ENCODE peak calls at places on chromosomes 12 and 14, in seven cellular contexts. O is H1, V is GM12878, R is HCT116, A is K562, P is SK-N-SH, B is HepG2. D is an unnamed sample.
A peak's percentile ranks its signal among the peaks of the same experiment; 100 is the strongest.

GRCh38 chr12:32265461-32265860 is 133.9 kb upstream of the FGD4 start:
- DNase-seq in O (no peak), V (no peak), R (no peak), A (no peak), P (no peak), B (no peak), D (no peak)

GRCh38 chr14:69879175-69880047 is at the start of gene SMOC1:
- DNase-seq in O (peak; percentile 88), V (no peak), R (no peak), A (no peak), P (peak; percentile 87), B (peak; percentile 84), D (no peak)

GRCh38 chr12:102281231-102281630 is 83.6 kb upstream of the PMCH start:
- DNase-seq in O (no peak), V (no peak), R (no peak), A (no peak), P (no peak), B (no peak), D (no peak)

GRCh38 chr14:23829736-23830474 is 123.7 kb upstream of the DHRS4 start:
- DNase-seq in O (no peak), V (no peak), R (peak; percentile 93), A (peak; percentile 1), P (no peak), B (peak; percentile 81), D (peak; percentile 50)

GRCh38 chr14:101862177-101862576 is 100.7 kb downstream of the PPP2R5C start:
- DNase-seq in O (no peak), V (no peak), R (no peak), A (no peak), P (no peak), B (no peak), D (no peak)

GRCh38 chr12:675562-675961 is 12.3 kb upstream of the NINJ2 start:
- DNase-seq in O (no peak), V (no peak), R (no peak), A (no peak), P (no peak), B (no peak), D (no peak)

GRCh38 chr12:125683748-125684381 is 618.6 kb downstream of the AACS start:
- DNase-seq in O (peak; percentile 99), V (no peak), R (no peak), A (peak; percentile 6), P (peak; percentile 66), B (peak; percentile 31), D (peak; percentile 58)

GRCh38 chr14:35342160-35343010 is 50.2 kb downstream of the PSMA6 start:
- DNase-seq in O (no peak), V (no peak), R (no peak), A (no peak), P (no peak), B (no peak), D (no peak)

GRCh38 chr12:43066471-43066870 is 476.9 kb upstream of the PRICKLE1 start:
- DNase-seq in O (no peak), V (no peak), R (no peak), A (no peak), P (no peak), B (no peak), D (no peak)

GRCh38 chr12:107296681-107297086 is 203.3 kb upstream of the CRY1 start:
- DNase-seq in O (no peak), V (no peak), R (no peak), A (no peak), P (no peak), B (no peak), D (no peak)

GRCh38 chr12:66115083-66115600 is 15.4 kb downstream of the LLPH start:
- DNase-seq in O (no peak), V (no peak), R (no peak), A (no peak), P (no peak), B (no peak), D (no peak)

GRCh38 chr12:98213556-98213955 is 301.8 kb upstream of the TMPO start:
- DNase-seq in O (no peak), V (no peak), R (no peak), A (no peak), P (no peak), B (no peak), D (no peak)
- TF ChIP-seq JUND in O (no peak), V (no peak), R (no peak), A (no peak), P (no peak), B (no peak), D (no peak)

DNA sequence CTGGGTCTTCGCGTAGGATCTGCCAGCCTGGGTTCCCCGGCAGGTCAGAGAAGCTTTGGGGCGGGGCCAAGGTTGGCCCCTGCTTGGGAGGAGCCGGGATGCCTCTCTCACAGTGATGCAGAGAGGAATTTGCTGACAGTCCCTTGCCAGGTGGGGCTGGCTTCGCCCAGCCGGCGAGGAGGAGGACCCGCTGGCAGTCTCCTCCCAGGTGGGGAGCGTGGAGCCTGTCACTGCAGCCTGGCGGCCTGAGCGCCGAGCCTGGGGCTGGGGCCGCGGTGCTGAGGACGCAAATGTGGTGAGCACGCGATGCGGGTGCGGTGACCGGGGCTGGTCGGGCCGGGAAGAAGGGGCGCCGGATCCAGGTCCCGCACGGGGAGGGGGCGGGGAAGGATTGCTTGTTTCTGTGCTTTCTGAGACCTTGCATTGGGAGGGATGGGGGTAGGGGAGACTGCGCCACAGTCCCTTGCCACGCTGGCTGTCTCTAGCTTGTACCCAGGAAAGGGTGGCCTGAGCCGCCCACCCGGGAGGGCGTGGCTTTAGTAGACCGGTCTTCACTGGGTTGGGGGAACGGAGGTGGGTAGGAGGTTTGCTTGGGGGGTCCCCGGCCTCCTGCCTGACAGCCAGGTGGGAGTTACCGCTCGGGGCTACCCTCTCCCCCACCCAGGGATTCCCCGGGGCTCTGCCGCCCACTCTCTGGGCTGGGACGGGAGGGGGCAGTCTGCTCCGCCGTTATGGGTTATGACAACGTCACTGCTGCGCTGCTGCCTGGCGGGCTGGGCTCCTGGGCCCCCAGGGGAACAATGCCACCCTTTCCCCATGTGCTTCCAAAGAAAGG is at the start of gene TMEM63C:
- DNase-seq in O (peak; percentile 92), V (peak; percentile 21), R (peak; percentile 93), A (peak; percentile 5), P (peak; percentile 94), B (peak; percentile 29), D (peak; percentile 78)
- TF ChIP-seq JUND in O (no peak), V (no peak), R (no peak), A (no peak), P (no peak), B (no peak), D (no peak)

GRCh38 chr14:61695695-61696527 is 598 bp downstream of the HIF1A start:
- DNase-seq in O (peak; percentile 82), V (no peak), R (no peak), A (peak; percentile 64), P (peak; percentile 79), B (peak; percentile 45), D (peak; percentile 37)
- TF ChIP-seq JUND in O (no peak), V (no peak), R (no peak), A (no peak), P (no peak), B (peak; percentile 31), D (no peak)

GRCh38 chr12:110677982-110678381 is 10.9 kb downstream of the HVCN1 start:
- DNase-seq in O (no peak), V (no peak), R (no peak), A (no peak), P (no peak), B (no peak), D (no peak)

GRCh38 chr12:110676171-110676570 is 12.7 kb downstream of the HVCN1 start:
- DNase-seq in O (no peak), V (no peak), R (no peak), A (no peak), P (no peak), B (no peak), D (no peak)

GRCh38 chr12:110680032-110680431 is 8.9 kb downstream of the HVCN1 start:
- DNase-seq in O (no peak), V (no peak), R (no peak), A (no peak), P (no peak), B (no peak), D (no peak)

GRCh38 chr12:110679201-110679600 is 9.7 kb downstream of the HVCN1 start:
- DNase-seq in O (no peak), V (no peak), R (no peak), A (no peak), P (no peak), B (no peak), D (peak; percentile 52)

GRCh38 chr12:110677206-110677911 is 11.6 kb downstream of the HVCN1 start:
- DNase-seq in O (no peak), V (peak; percentile 97), R (no peak), A (no peak), P (no peak), B (no peak), D (no peak)
- TF ChIP-seq JUND in O (no peak), V (peak; percentile 12), R (no peak), A (no peak), P (no peak), B (no peak), D (no peak)

GRCh38 chr12:89020689-89021088 is 331.6 kb downstream of the DUSP6 start:
- DNase-seq in O (no peak), V (no peak), R (no peak), A (no peak), P (no peak), B (no peak), D (no peak)

GRCh38 chr12:89015419-89015818 is 336.9 kb downstream of the DUSP6 start:
- DNase-seq in O (no peak), V (no peak), R (no peak), A (no peak), P (no peak), B (no peak), D (no peak)

GRCh38 chr12:89020121-89020480 is 332.2 kb downstream of the DUSP6 start:
- DNase-seq in O (no peak), V (no peak), R (no peak), A (no peak), P (peak; percentile 2), B (no peak), D (no peak)

GRCh38 chr12:89016970-89017778 is 335.1 kb downstream of the DUSP6 start:
- DNase-seq in O (peak; percentile 51), V (no peak), R (peak; percentile 76), A (peak; percentile 69), P (peak; percentile 38), B (peak; percentile 44), D (peak; percentile 15)

DNA sequence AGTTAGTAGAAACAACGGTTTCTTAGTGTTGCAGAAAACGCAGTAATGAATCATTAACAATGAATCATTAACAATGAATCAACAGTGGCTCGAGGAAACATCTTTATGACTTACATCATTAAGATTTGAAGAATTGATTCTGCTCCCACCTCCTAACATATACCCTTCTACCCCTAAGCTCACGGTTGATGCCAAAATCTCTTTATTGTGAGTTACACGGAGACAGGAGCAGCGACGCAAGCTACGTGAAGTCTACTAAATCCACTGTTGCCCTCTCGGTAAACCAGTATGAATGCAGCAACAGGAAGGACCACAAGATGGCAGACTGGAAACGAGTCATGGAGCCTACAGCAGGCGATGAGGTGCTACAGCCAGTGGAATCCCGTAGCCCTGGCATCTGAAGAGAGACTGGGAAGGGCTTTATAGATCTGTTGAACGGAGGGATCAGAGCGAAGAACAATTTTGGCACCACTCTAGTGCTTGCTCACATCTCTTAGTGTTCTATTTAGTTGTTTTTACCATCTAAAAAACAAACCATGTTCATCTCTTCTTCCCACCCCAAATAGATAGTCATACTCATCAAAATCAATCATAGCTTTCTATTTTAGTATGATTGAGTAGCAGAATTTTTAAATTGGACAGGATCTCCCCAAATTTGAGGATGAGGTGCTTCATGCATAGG is 332.7 kb downstream of the DUSP6 start:
- DNase-seq in O (peak; percentile 81), V (peak; percentile 32), R (peak; percentile 83), A (peak; percentile 76), P (peak; percentile 72), B (peak; percentile 78), D (peak; percentile 45)
- TF ChIP-seq JUND in O (peak; percentile 17), V (no peak), R (peak; percentile 54), A (no peak), P (peak; percentile 53), B (no peak), D (no peak)

GRCh38 chr14:106436310-106436905 is 910.0 kb downstream of the TMEM121 start:
- DNase-seq in O (peak; percentile 29), V (no peak), R (no peak), A (peak; percentile 61), P (no peak), B (no peak), D (peak; percentile 26)
- TF ChIP-seq JUND in O (no peak), V (no peak), R (no peak), A (no peak), P (no peak), B (no peak), D (no peak)